ENCODE peak calls at places on chromosomes 12 and 14, in nine cellular contexts. One of them, this sample, is unnamed. For H3K27me3, the result is how much of the 10 kb centered on the place peaks cover.

GRCh38 chr14:68144051-68144681 is 324.6 kb downstream of the RAD51B start:
- DNase-seq in CD8-positive, alpha-beta T cell: no peak
- DNase-seq in adrenal gland: peak
- DNase-seq in psoas muscle: peak
- DNase-seq in lung: no peak
- DNase-seq in left ventricle myocardium inferior: no peak
- DNase-seq in AG04450: no peak
- DNase-seq in heart right ventricle: no peak
- DNase-seq in HepG2: peak
- DNase-seq in this sample: no peak

GRCh38 chr14:70641548-70642312 is at the start of gene TTC9:
- DNase-seq in heart right ventricle: peak
- DNase-seq in psoas muscle: peak
- DNase-seq in left ventricle myocardium inferior: peak
- DNase-seq in CD8-positive, alpha-beta T cell: peak
- DNase-seq in adrenal gland: no peak
- DNase-seq in HepG2: no peak
- DNase-seq in AG04450: no peak
- DNase-seq in lung: no peak
- DNase-seq in this sample: peak

GRCh38 chr12:3200032-3200617 is 122.9 kb downstream of the TSPAN9 start:
- DNase-seq in HepG2: no peak
- DNase-seq in lung: no peak
- DNase-seq in AG04450: no peak
- DNase-seq in left ventricle myocardium inferior: peak
- DNase-seq in psoas muscle: peak
- DNase-seq in CD8-positive, alpha-beta T cell: no peak
- DNase-seq in adrenal gland: peak
- DNase-seq in heart right ventricle: peak
- DNase-seq in this sample: no peak

GRCh38 chr14:33676135-33676566 is 274.7 kb downstream of the EGLN3 start:
- DNase-seq in adrenal gland: no peak
- DNase-seq in CD8-positive, alpha-beta T cell: no peak
- DNase-seq in HepG2: peak
- DNase-seq in lung: no peak
- DNase-seq in psoas muscle: peak
- DNase-seq in heart right ventricle: peak
- DNase-seq in left ventricle myocardium inferior: peak
- DNase-seq in AG04450: no peak
- DNase-seq in this sample: no peak

GRCh38 chr14:37594916-37595808 is at the start of the genes FOXA1 and TTC6:
- DNase-seq in HepG2: peak
- DNase-seq in adrenal gland: no peak
- DNase-seq in CD8-positive, alpha-beta T cell: no peak
- DNase-seq in psoas muscle: peak
- DNase-seq in lung: peak
- DNase-seq in heart right ventricle: peak
- DNase-seq in left ventricle myocardium inferior: no peak
- DNase-seq in AG04450: no peak
- DNase-seq in this sample: no peak

GRCh38 chr12:46049665-46050064 is 59.3 kb upstream of the SCAF11 start:
- DNase-seq in HepG2: no peak
- DNase-seq in AG04450: no peak
- DNase-seq in lung: no peak
- DNase-seq in adrenal gland: no peak
- DNase-seq in psoas muscle: no peak
- DNase-seq in left ventricle myocardium inferior: no peak
- DNase-seq in CD8-positive, alpha-beta T cell: no peak
- DNase-seq in heart right ventricle: no peak
- DNase-seq in this sample: no peak

GRCh38 chr12:78156751-78157150 is 326.1 kb downstream of the NAV3 start:
- DNase-seq in AG04450: no peak
- DNase-seq in HepG2: no peak
- DNase-seq in adrenal gland: no peak
- DNase-seq in CD8-positive, alpha-beta T cell: no peak
- DNase-seq in left ventricle myocardium inferior: no peak
- DNase-seq in lung: no peak
- DNase-seq in psoas muscle: no peak
- DNase-seq in heart right ventricle: no peak
- DNase-seq in this sample: no peak

GRCh38 chr14:20387577-20387976 is 25.7 kb downstream of the TEP1 start:
- DNase-seq in psoas muscle: no peak
- DNase-seq in heart right ventricle: no peak
- DNase-seq in left ventricle myocardium inferior: no peak
- DNase-seq in adrenal gland: no peak
- DNase-seq in CD8-positive, alpha-beta T cell: no peak
- DNase-seq in lung: no peak
- DNase-seq in HepG2: no peak
- DNase-seq in AG04450: no peak
- DNase-seq in this sample: no peak

GRCh38 chr14:57575482-57575881 is 81.8 kb upstream of the CCDC198 start:
- DNase-seq in psoas muscle: no peak
- DNase-seq in CD8-positive, alpha-beta T cell: no peak
- DNase-seq in HepG2: no peak
- DNase-seq in heart right ventricle: no peak
- DNase-seq in adrenal gland: no peak
- DNase-seq in left ventricle myocardium inferior: no peak
- DNase-seq in lung: no peak
- DNase-seq in AG04450: no peak
- DNase-seq in this sample: no peak

GRCh38 chr14:76958975-76959710 is 69.4 kb downstream of the IRF2BPL start:
- DNase-seq in psoas muscle: no peak
- DNase-seq in HepG2: peak
- DNase-seq in AG04450: no peak
- DNase-seq in heart right ventricle: peak
- DNase-seq in adrenal gland: peak
- DNase-seq in CD8-positive, alpha-beta T cell: no peak
- DNase-seq in lung: no peak
- DNase-seq in left ventricle myocardium inferior: no peak
- DNase-seq in this sample: no peak

GRCh38 chr14:23366163-23366921 is 1.4 kb upstream of the EFS start:
- DNase-seq in CD8-positive, alpha-beta T cell: no peak
- DNase-seq in HepG2: no peak
- DNase-seq in left ventricle myocardium inferior: peak
- DNase-seq in psoas muscle: peak
- DNase-seq in heart right ventricle: peak
- DNase-seq in adrenal gland: peak
- DNase-seq in lung: peak
- DNase-seq in AG04450: peak
- DNase-seq in this sample: no peak

GRCh38 chr14:52325126-52325525 is 11.0 kb downstream of the PTGER2 start:
- DNase-seq in adrenal gland: no peak
- DNase-seq in CD8-positive, alpha-beta T cell: no peak
- DNase-seq in psoas muscle: no peak
- DNase-seq in AG04450: no peak
- DNase-seq in HepG2: no peak
- DNase-seq in heart right ventricle: no peak
- DNase-seq in left ventricle myocardium inferior: no peak
- DNase-seq in lung: no peak
- DNase-seq in this sample: no peak

GRCh38 chr14:74543771-74544170 is 50.2 kb downstream of the ISCA2 start:
- DNase-seq in heart right ventricle: no peak
- DNase-seq in adrenal gland: no peak
- DNase-seq in CD8-positive, alpha-beta T cell: no peak
- DNase-seq in psoas muscle: no peak
- DNase-seq in lung: no peak
- DNase-seq in left ventricle myocardium inferior: no peak
- DNase-seq in HepG2: no peak
- DNase-seq in AG04450: no peak
- DNase-seq in this sample: no peak

GRCh38 chr12:103673487-103673886 is 86.4 kb downstream of the STAB2 start:
- DNase-seq in left ventricle myocardium inferior: no peak
- DNase-seq in HepG2: no peak
- DNase-seq in CD8-positive, alpha-beta T cell: no peak
- DNase-seq in psoas muscle: no peak
- DNase-seq in heart right ventricle: no peak
- DNase-seq in AG04450: no peak
- DNase-seq in lung: no peak
- DNase-seq in adrenal gland: no peak
- DNase-seq in this sample: no peak

GRCh38 chr12:120571299-120571698 is 9.9 kb downstream of the POP5 start:
- DNase-seq in psoas muscle: no peak
- DNase-seq in lung: no peak
- DNase-seq in adrenal gland: no peak
- DNase-seq in heart right ventricle: no peak
- DNase-seq in AG04450: peak
- DNase-seq in left ventricle myocardium inferior: no peak
- DNase-seq in CD8-positive, alpha-beta T cell: no peak
- DNase-seq in HepG2: no peak
- DNase-seq in this sample: no peak

GRCh38 chr12:31922341-31923062 is 36.7 kb upstream of the RESF1 start:
- DNase-seq in AG04450: no peak
- DNase-seq in psoas muscle: no peak
- DNase-seq in adrenal gland: no peak
- DNase-seq in left ventricle myocardium inferior: no peak
- DNase-seq in HepG2: peak
- DNase-seq in lung: no peak
- DNase-seq in heart right ventricle: no peak
- DNase-seq in CD8-positive, alpha-beta T cell: no peak
- DNase-seq in this sample: no peak

GRCh38 chr12:100331871-100332270 is 25.0 kb upstream of the SLC17A8 start:
- DNase-seq in heart right ventricle: no peak
- DNase-seq in CD8-positive, alpha-beta T cell: no peak
- DNase-seq in lung: no peak
- DNase-seq in HepG2: no peak
- DNase-seq in psoas muscle: no peak
- DNase-seq in left ventricle myocardium inferior: no peak
- DNase-seq in adrenal gland: no peak
- DNase-seq in AG04450: no peak
- DNase-seq in this sample: no peak

DNA sequence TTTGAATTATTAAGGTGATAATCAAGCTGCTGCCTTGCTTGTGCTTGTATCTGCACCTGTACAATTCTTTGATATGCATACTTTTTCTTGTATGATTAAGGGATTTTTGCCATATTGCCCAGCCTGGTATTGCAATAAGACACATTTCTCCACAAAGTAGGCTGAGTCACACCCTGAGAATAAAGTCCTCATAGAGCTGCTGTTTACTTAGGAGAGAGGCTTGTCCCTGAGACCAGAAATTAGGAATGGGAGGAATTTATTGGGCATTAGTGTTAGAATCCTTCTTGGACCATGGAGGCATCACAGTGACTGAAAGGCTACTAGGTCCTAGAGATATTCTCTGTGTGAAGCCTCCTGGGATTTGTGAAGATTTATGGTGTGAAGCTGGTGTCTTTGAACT is 506.8 kb upstream of the FBXO33 start:
- DNase-seq in psoas muscle: no peak
- DNase-seq in lung: no peak
- DNase-seq in HepG2: no peak
- DNase-seq in heart right ventricle: no peak
- DNase-seq in AG04450: no peak
- DNase-seq in left ventricle myocardium inferior: no peak
- DNase-seq in adrenal gland: no peak
- DNase-seq in CD8-positive, alpha-beta T cell: no peak
- DNase-seq in this sample: no peak
- H3K4me3 ChIP-seq in psoas muscle: no peak
- H3K4me3 ChIP-seq in lung: no peak
- H3K4me3 ChIP-seq in HepG2: no peak
- H3K4me3 ChIP-seq in heart right ventricle: no peak
- H3K4me3 ChIP-seq in AG04450: no peak
- H3K4me3 ChIP-seq in left ventricle myocardium inferior: no peak
- H3K4me3 ChIP-seq in adrenal gland: no peak
- H3K4me3 ChIP-seq in CD8-positive, alpha-beta T cell: no peak
- H3K4me3 ChIP-seq in this sample: no peak

GRCh38 chr14:36020120-36021029 is 156.1 kb downstream of the PTCSC3 start:
- DNase-seq in AG04450: no peak
- DNase-seq in lung: no peak
- DNase-seq in HepG2: no peak
- DNase-seq in CD8-positive, alpha-beta T cell: no peak
- DNase-seq in heart right ventricle: no peak
- DNase-seq in psoas muscle: no peak
- DNase-seq in left ventricle myocardium inferior: no peak
- DNase-seq in adrenal gland: no peak
- DNase-seq in this sample: no peak
- H3K27me3 ChIP-seq in AG04450: under half
- H3K27me3 ChIP-seq in lung: under half
- H3K27me3 ChIP-seq in HepG2: under half
- H3K27me3 ChIP-seq in CD8-positive, alpha-beta T cell: under half
- H3K27me3 ChIP-seq in heart right ventricle: under half
- H3K27me3 ChIP-seq in psoas muscle: under half
- H3K27me3 ChIP-seq in left ventricle myocardium inferior: under half
- H3K27me3 ChIP-seq in adrenal gland: under half
- H3K27me3 ChIP-seq in this sample: under half

DNA sequence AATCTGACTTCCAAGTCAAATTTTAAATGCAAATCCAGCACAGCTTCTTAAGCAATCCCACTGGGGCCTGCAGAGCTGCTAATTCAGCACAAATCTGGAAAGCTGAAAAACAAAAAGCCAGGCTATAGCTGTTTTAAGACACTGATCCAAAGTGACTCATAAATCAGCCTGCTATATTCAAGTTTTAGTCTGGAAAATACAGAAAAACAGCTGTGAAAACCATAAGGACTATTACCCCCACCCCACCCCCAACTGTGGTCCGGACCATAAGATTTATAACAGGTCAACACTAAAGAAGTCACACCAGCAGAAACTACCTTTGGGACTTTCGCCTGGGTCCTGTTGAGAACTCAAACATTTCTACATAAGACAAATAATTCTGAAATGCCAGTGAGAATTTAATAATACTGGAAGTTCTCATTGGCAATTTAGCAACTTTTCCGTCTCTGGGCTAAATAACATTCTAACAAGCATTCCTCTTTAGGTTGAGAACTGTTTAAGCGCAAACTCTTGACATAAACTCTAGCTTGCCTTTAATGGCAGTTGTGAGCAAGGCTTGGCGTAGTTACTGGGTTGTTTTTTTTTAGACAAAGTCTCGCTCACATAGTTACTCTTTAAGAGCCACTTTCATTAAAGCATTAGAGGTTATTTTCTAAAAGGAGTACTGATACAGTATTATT is 3.3 kb downstream of the LRIG3 start:
- DNase-seq in heart right ventricle: no peak
- DNase-seq in AG04450: no peak
- DNase-seq in left ventricle myocardium inferior: no peak
- DNase-seq in psoas muscle: no peak
- DNase-seq in lung: no peak
- DNase-seq in adrenal gland: no peak
- DNase-seq in CD8-positive, alpha-beta T cell: no peak
- DNase-seq in HepG2: no peak
- DNase-seq in this sample: no peak
- H3K4me3 ChIP-seq in heart right ventricle: no peak
- H3K4me3 ChIP-seq in AG04450: peak
- H3K4me3 ChIP-seq in left ventricle myocardium inferior: peak
- H3K4me3 ChIP-seq in psoas muscle: peak
- H3K4me3 ChIP-seq in lung: no peak
- H3K4me3 ChIP-seq in adrenal gland: peak
- H3K4me3 ChIP-seq in CD8-positive, alpha-beta T cell: no peak
- H3K4me3 ChIP-seq in HepG2: no peak
- H3K4me3 ChIP-seq in this sample: no peak

GRCh38 chr14:21415329-21415728 is 31.5 kb upstream of the SUPT16H start:
- DNase-seq in psoas muscle: no peak
- DNase-seq in adrenal gland: no peak
- DNase-seq in heart right ventricle: no peak
- DNase-seq in left ventricle myocardium inferior: no peak
- DNase-seq in lung: no peak
- DNase-seq in CD8-positive, alpha-beta T cell: no peak
- DNase-seq in AG04450: no peak
- DNase-seq in HepG2: no peak
- DNase-seq in this sample: no peak

GRCh38 chr14:21414137-21414631 is 30.4 kb upstream of the SUPT16H start:
- DNase-seq in psoas muscle: no peak
- DNase-seq in AG04450: no peak
- DNase-seq in adrenal gland: no peak
- DNase-seq in left ventricle myocardium inferior: no peak
- DNase-seq in lung: no peak
- DNase-seq in heart right ventricle: no peak
- DNase-seq in HepG2: no peak
- DNase-seq in CD8-positive, alpha-beta T cell: no peak
- DNase-seq in this sample: no peak

GRCh38 chr14:21419528-21419927 is 35.7 kb upstream of the SUPT16H start:
- DNase-seq in adrenal gland: no peak
- DNase-seq in heart right ventricle: no peak
- DNase-seq in lung: no peak
- DNase-seq in CD8-positive, alpha-beta T cell: no peak
- DNase-seq in left ventricle myocardium inferior: no peak
- DNase-seq in HepG2: no peak
- DNase-seq in AG04450: no peak
- DNase-seq in psoas muscle: no peak
- DNase-seq in this sample: no peak
- H3K27me3 ChIP-seq in adrenal gland: under half
- H3K27me3 ChIP-seq in heart right ventricle: under half
- H3K27me3 ChIP-seq in lung: under half
- H3K27me3 ChIP-seq in CD8-positive, alpha-beta T cell: under half
- H3K27me3 ChIP-seq in left ventricle myocardium inferior: under half
- H3K27me3 ChIP-seq in HepG2: under half
- H3K27me3 ChIP-seq in AG04450: under half
- H3K27me3 ChIP-seq in psoas muscle: under half
- H3K27me3 ChIP-seq in this sample: under half

This sample was measured in effector memory CD4-positive, alpha-beta T cell.